ENCODE peak calls at places on chromosomes 16 and 17, in six cellular contexts. One of them, this sample, is unnamed.

GRCh38 chr16:84467256-84467655 is 37.2 kb downstream of the MEAK7 start:
- DNase-seq in cardiac fibroblast: no peak
- DNase-seq in IMR-90: no peak
- DNase-seq in BJ: no peak
- DNase-seq in progenitor cell of endocrine pancreas: no peak
- DNase-seq in Peyer's patch: no peak
- DNase-seq in this sample: no peak

GRCh38 chr17:33183487-33184026 is 109.5 kb downstream of the ASIC2 start:
- DNase-seq in IMR-90: no peak
- DNase-seq in Peyer's patch: no peak
- DNase-seq in progenitor cell of endocrine pancreas: no peak
- DNase-seq in cardiac fibroblast: no peak
- DNase-seq in BJ: no peak
- DNase-seq in this sample: no peak

GRCh38 chr17:48841395-48841831 is 10.6 kb downstream of the CALCOCO2 start:
- DNase-seq in IMR-90: peak; percentile 76
- DNase-seq in cardiac fibroblast: peak; percentile 85
- DNase-seq in BJ: no peak
- DNase-seq in Peyer's patch: no peak
- DNase-seq in progenitor cell of endocrine pancreas: no peak
- DNase-seq in this sample: no peak

GRCh38 chr17:16363749-16364536 is 10.7 kb upstream of the CENPV start:
- DNase-seq in BJ: no peak
- DNase-seq in Peyer's patch: peak; percentile 70
- DNase-seq in cardiac fibroblast: peak; percentile 84
- DNase-seq in IMR-90: peak; percentile 69
- DNase-seq in progenitor cell of endocrine pancreas: peak; percentile 63
- DNase-seq in this sample: peak; percentile 71

GRCh38 chr16:66524601-66525164 is 25.2 kb downstream of the TK2 start:
- DNase-seq in cardiac fibroblast: no peak
- DNase-seq in Peyer's patch: peak; percentile 46
- DNase-seq in IMR-90: no peak
- DNase-seq in progenitor cell of endocrine pancreas: no peak
- DNase-seq in BJ: no peak
- DNase-seq in this sample: no peak

GRCh38 chr17:79017546-79017945 is 6.4 kb upstream of the C1QTNF1 start:
- DNase-seq in cardiac fibroblast: no peak
- DNase-seq in IMR-90: no peak
- DNase-seq in BJ: no peak
- DNase-seq in progenitor cell of endocrine pancreas: no peak
- DNase-seq in Peyer's patch: no peak
- DNase-seq in this sample: no peak

GRCh38 chr16:54284931-54285413 is 1.6 kb downstream of the IRX3 start:
- DNase-seq in BJ: no peak
- DNase-seq in cardiac fibroblast: peak; percentile 14
- DNase-seq in IMR-90: no peak
- DNase-seq in Peyer's patch: no peak
- DNase-seq in progenitor cell of endocrine pancreas: peak; percentile 14
- DNase-seq in this sample: no peak

GRCh38 chr16:13909872-13910303 is 10.1 kb upstream of the ERCC4 start:
- DNase-seq in progenitor cell of endocrine pancreas: no peak
- DNase-seq in Peyer's patch: no peak
- DNase-seq in cardiac fibroblast: peak; percentile 99
- DNase-seq in IMR-90: peak; percentile 75
- DNase-seq in BJ: no peak
- DNase-seq in this sample: peak; percentile 38

GRCh38 chr16:48813485-48813884 is 203.5 kb upstream of the N4BP1 start:
- DNase-seq in cardiac fibroblast: no peak
- DNase-seq in progenitor cell of endocrine pancreas: no peak
- DNase-seq in IMR-90: no peak
- DNase-seq in Peyer's patch: no peak
- DNase-seq in BJ: no peak
- DNase-seq in this sample: no peak

GRCh38 chr16:27724491-27724878 is 174.5 kb downstream of the KATNIP start:
- DNase-seq in BJ: no peak
- DNase-seq in progenitor cell of endocrine pancreas: no peak
- DNase-seq in Peyer's patch: no peak
- DNase-seq in cardiac fibroblast: peak; percentile 17
- DNase-seq in IMR-90: no peak
- DNase-seq in this sample: no peak

GRCh38 chr16:71880176-71880575 is 3.8 kb downstream of the ZNF821 start:
- DNase-seq in BJ: no peak
- DNase-seq in IMR-90: no peak
- DNase-seq in cardiac fibroblast: no peak
- DNase-seq in Peyer's patch: no peak
- DNase-seq in progenitor cell of endocrine pancreas: no peak
- DNase-seq in this sample: no peak

GRCh38 chr17:35515027-35515426 is 22.5 kb downstream of the SLFN12L start:
- DNase-seq in cardiac fibroblast: no peak
- DNase-seq in IMR-90: no peak
- DNase-seq in progenitor cell of endocrine pancreas: no peak
- DNase-seq in Peyer's patch: no peak
- DNase-seq in BJ: no peak
- DNase-seq in this sample: no peak

GRCh38 chr16:77584205-77584859 is 138.0 kb upstream of the NUDT7 start:
- DNase-seq in progenitor cell of endocrine pancreas: peak; percentile 35
- DNase-seq in IMR-90: peak; percentile 63
- DNase-seq in Peyer's patch: no peak
- DNase-seq in BJ: no peak
- DNase-seq in cardiac fibroblast: peak; percentile 79
- DNase-seq in this sample: peak; percentile 61

GRCh38 chr17:76240461-76241204 is at the start of gene RNF157:
- DNase-seq in IMR-90: peak; percentile 48
- DNase-seq in progenitor cell of endocrine pancreas: peak; percentile 73
- DNase-seq in BJ: no peak
- DNase-seq in cardiac fibroblast: peak; percentile 25
- DNase-seq in Peyer's patch: peak; percentile 82
- DNase-seq in this sample: peak; percentile 69

GRCh38 chr16:8886593-8887437 is 4.7 kb downstream of the LITAFD start:
- DNase-seq in cardiac fibroblast: no peak
- DNase-seq in IMR-90: no peak
- DNase-seq in BJ: no peak
- DNase-seq in Peyer's patch: peak; percentile 39
- DNase-seq in progenitor cell of endocrine pancreas: no peak
- DNase-seq in this sample: no peak

GRCh38 chr17:79922161-79922569 is 82.9 kb upstream of the CBX4 start:
- DNase-seq in IMR-90: no peak
- DNase-seq in Peyer's patch: peak; percentile 72
- DNase-seq in cardiac fibroblast: no peak
- DNase-seq in progenitor cell of endocrine pancreas: no peak
- DNase-seq in BJ: no peak
- DNase-seq in this sample: no peak

GRCh38 chr16:89873109-89873821 is at the start of gene TCF25:
- DNase-seq in cardiac fibroblast: peak; percentile 87
- DNase-seq in Peyer's patch: peak; percentile 93
- DNase-seq in progenitor cell of endocrine pancreas: peak; percentile 84
- DNase-seq in IMR-90: peak; percentile 79
- DNase-seq in BJ: no peak
- DNase-seq in this sample: peak; percentile 89
- TF ChIP-seq CTCF in cardiac fibroblast: no peak
- TF ChIP-seq CTCF in Peyer's patch: peak; percentile 2
- TF ChIP-seq CTCF in progenitor cell of endocrine pancreas: peak; percentile 18
- TF ChIP-seq CTCF in IMR-90: no peak
- TF ChIP-seq CTCF in BJ: no peak
- TF ChIP-seq CTCF in this sample: no peak

GRCh38 chr17:39167492-39167891 is 1.5 kb upstream of the ARL5C start:
- DNase-seq in IMR-90: no peak
- DNase-seq in BJ: no peak
- DNase-seq in Peyer's patch: no peak
- DNase-seq in cardiac fibroblast: no peak
- DNase-seq in progenitor cell of endocrine pancreas: no peak
- DNase-seq in this sample: no peak
- TF ChIP-seq CTCF in IMR-90: no peak
- TF ChIP-seq CTCF in BJ: no peak
- TF ChIP-seq CTCF in Peyer's patch: no peak
- TF ChIP-seq CTCF in cardiac fibroblast: no peak
- TF ChIP-seq CTCF in progenitor cell of endocrine pancreas: no peak
- TF ChIP-seq CTCF in this sample: no peak

DNA sequence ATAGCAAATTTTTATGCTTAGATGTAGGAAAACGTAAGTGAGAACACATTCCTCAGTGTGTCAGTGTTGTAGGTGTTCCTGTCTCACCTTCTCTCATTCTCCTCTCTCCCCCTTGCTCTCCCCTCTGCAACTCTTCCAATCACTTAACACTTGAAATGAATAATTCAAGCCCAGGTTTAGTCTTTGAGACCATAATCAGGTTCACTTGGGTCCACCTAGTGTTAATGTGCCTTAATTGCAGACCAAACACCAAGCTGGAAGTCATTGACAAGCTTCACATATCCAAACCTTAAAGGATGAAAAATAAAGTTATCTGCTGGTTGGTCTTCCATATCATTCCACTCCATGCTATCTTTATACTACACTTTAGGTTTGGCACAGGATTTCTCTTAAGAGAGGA is 37.0 kb downstream of the STXBP4 start:
- DNase-seq in cardiac fibroblast: peak; percentile 17
- DNase-seq in progenitor cell of endocrine pancreas: no peak
- DNase-seq in Peyer's patch: no peak
- DNase-seq in BJ: no peak
- DNase-seq in IMR-90: peak; percentile 12
- DNase-seq in this sample: no peak
- TF ChIP-seq CTCF in cardiac fibroblast: peak; percentile 45
- TF ChIP-seq CTCF in progenitor cell of endocrine pancreas: peak; percentile 49
- TF ChIP-seq CTCF in Peyer's patch: peak; percentile 48
- TF ChIP-seq CTCF in BJ: peak; percentile 51
- TF ChIP-seq CTCF in IMR-90: peak; percentile 16
- TF ChIP-seq CTCF in this sample: peak; percentile 51

GRCh38 chr17:45096141-45096540 is 35.0 kb downstream of the NMT1 start:
- DNase-seq in progenitor cell of endocrine pancreas: no peak
- DNase-seq in Peyer's patch: no peak
- DNase-seq in BJ: no peak
- DNase-seq in cardiac fibroblast: peak; percentile 57
- DNase-seq in IMR-90: peak; percentile 39
- DNase-seq in this sample: peak; percentile 63
- TF ChIP-seq CTCF in progenitor cell of endocrine pancreas: peak; percentile 35
- TF ChIP-seq CTCF in Peyer's patch: peak; percentile 36
- TF ChIP-seq CTCF in BJ: peak; percentile 76
- TF ChIP-seq CTCF in cardiac fibroblast: peak; percentile 58
- TF ChIP-seq CTCF in IMR-90: peak; percentile 59
- TF ChIP-seq CTCF in this sample: peak; percentile 72

GRCh38 chr17:42778570-42778969 is 1.8 kb upstream of the WNK4 start:
- DNase-seq in progenitor cell of endocrine pancreas: no peak
- DNase-seq in Peyer's patch: no peak
- DNase-seq in BJ: no peak
- DNase-seq in cardiac fibroblast: no peak
- DNase-seq in IMR-90: no peak
- DNase-seq in this sample: no peak

GRCh38 chr17:42772945-42773289 is 332 bp upstream of the VPS25 start:
- DNase-seq in cardiac fibroblast: no peak
- DNase-seq in BJ: no peak
- DNase-seq in Peyer's patch: no peak
- DNase-seq in IMR-90: no peak
- DNase-seq in progenitor cell of endocrine pancreas: no peak
- DNase-seq in this sample: no peak

GRCh38 chr17:42775534-42776098 is 2.4 kb downstream of the VPS25 start:
- DNase-seq in Peyer's patch: no peak
- DNase-seq in cardiac fibroblast: no peak
- DNase-seq in IMR-90: peak; percentile 66
- DNase-seq in BJ: no peak
- DNase-seq in progenitor cell of endocrine pancreas: no peak
- DNase-seq in this sample: no peak

GRCh38 chr17:42774066-42774750 is 959 bp downstream of the VPS25 start:
- DNase-seq in Peyer's patch: no peak
- DNase-seq in BJ: no peak
- DNase-seq in IMR-90: peak; percentile 55
- DNase-seq in progenitor cell of endocrine pancreas: no peak
- DNase-seq in cardiac fibroblast: no peak
- DNase-seq in this sample: no peak

GRCh38 chr17:42773290-42774035 is at the start of gene VPS25:
- DNase-seq in progenitor cell of endocrine pancreas: no peak
- DNase-seq in BJ: peak; percentile 31
- DNase-seq in IMR-90: peak; percentile 87
- DNase-seq in Peyer's patch: peak; percentile 78
- DNase-seq in cardiac fibroblast: peak; percentile 89
- DNase-seq in this sample: peak; percentile 88
- TF ChIP-seq CTCF in progenitor cell of endocrine pancreas: peak; percentile 11
- TF ChIP-seq CTCF in BJ: peak; percentile 34
- TF ChIP-seq CTCF in IMR-90: peak; percentile 30
- TF ChIP-seq CTCF in Peyer's patch: peak; percentile 17
- TF ChIP-seq CTCF in cardiac fibroblast: peak; percentile 25
- TF ChIP-seq CTCF in this sample: no peak

DNA sequence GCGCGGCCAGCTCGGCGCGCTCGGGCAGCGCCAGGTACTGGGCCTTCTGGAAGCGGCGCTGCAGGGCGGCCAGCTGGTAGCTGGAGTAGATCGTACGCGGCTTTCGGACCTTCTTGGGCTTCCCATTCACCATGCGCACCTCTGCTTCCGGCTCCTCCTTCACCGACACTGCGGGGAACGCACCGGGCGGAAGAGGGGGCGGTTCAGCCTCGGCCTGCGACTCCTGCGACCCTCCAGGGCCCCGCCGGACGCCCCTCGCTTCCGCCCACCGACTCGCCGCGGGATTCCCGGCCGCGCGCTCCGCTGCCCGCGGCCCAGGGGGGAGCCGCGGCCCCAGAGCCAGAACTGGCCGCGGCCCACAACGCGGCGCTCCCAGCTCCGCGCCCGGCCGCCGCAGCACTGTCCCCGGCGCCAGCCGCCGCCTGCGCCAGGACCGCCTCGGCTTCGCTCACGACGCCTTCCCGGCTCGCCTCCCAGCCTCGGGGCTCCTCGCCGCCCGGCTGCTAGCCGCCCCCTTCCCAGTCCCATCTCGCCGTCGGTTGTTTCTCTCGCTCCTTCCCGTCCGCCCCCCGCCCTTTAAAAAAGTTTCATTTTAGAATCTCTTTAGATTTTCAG is 1.5 kb downstream of the DLX3 start:
- DNase-seq in Peyer's patch: no peak
- DNase-seq in IMR-90: no peak
- DNase-seq in cardiac fibroblast: no peak
- DNase-seq in BJ: no peak
- DNase-seq in progenitor cell of endocrine pancreas: peak; percentile 37
- DNase-seq in this sample: no peak
- TF ChIP-seq CTCF in Peyer's patch: no peak
- TF ChIP-seq CTCF in IMR-90: no peak
- TF ChIP-seq CTCF in cardiac fibroblast: no peak
- TF ChIP-seq CTCF in BJ: no peak
- TF ChIP-seq CTCF in progenitor cell of endocrine pancreas: no peak
- TF ChIP-seq CTCF in this sample: no peak

DNA sequence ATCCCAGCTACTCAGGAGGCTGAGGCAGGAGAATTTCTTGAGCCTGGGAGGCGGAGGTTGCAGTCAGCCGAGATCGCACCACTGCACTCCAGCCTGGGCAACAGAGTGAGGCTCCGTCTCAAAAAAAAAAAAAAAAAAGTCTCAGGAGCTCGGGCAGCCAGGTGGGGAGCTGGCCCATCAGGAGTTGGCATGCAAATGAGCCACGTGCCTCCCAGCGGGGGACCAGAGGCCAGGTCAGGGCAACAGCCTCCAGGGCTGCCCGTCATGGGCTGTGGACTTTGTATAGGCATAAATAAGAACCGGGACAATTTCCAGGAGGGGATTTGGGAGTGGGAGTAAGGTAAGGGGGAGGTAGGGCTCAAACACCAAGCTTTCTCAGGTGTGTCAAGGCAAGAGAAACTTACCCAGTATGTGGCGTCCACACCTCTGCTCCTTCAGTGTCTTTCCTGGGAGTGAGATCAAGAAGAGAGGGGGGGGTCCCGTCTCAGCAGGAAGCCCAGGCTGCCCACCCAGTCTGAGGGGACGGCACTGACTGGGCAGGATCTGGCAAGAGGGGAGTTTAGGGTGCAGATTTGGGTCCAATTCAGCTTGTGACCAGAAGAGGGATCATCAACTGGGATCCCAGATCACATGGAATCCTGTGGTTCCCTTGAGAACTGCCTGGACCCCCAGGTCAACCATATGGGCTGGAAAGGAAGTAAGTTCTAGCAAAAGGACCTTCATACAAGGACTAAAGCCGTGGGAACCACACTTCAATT is 22.3 kb upstream of the G6PC1 start:
- DNase-seq in BJ: no peak
- DNase-seq in Peyer's patch: peak; percentile 68
- DNase-seq in IMR-90: no peak
- DNase-seq in cardiac fibroblast: no peak
- DNase-seq in progenitor cell of endocrine pancreas: no peak
- DNase-seq in this sample: peak; percentile 48
- TF ChIP-seq CTCF in BJ: no peak
- TF ChIP-seq CTCF in Peyer's patch: no peak
- TF ChIP-seq CTCF in IMR-90: no peak
- TF ChIP-seq CTCF in cardiac fibroblast: no peak
- TF ChIP-seq CTCF in progenitor cell of endocrine pancreas: no peak
- TF ChIP-seq CTCF in this sample: peak; percentile 17

This sample was measured in Calu3.